ENCODE peak calls at places on chromosomes 6 and 20, in eight cellular contexts. Z, L, N, C, Y, O, J and T are unnamed samples.

GRCh38 chr20:32761831-32762753 is at the start of gene DNMT3B:
- DNase-seq in Z (peak), L (peak), N (no peak), C (peak), Y (peak), O (peak), J (peak), T (no peak)

GRCh38 chr6:96394727-96395126 is 126.9 kb upstream of the UFL1 start:
- DNase-seq in Z (no peak), L (no peak), N (no peak), C (no peak), Y (no peak), O (peak), J (no peak), T (no peak)

GRCh38 chr6:155341130-155341828 is 27.0 kb upstream of the TFB1M start:
- DNase-seq in Z (no peak), L (no peak), N (no peak), C (no peak), Y (no peak), O (peak), J (no peak), T (no peak)

GRCh38 chr20:36467076-36467999 is 74.0 kb upstream of the MYL9 start:
- DNase-seq in Z (no peak), L (peak), N (no peak), C (no peak), Y (peak), O (no peak), J (peak), T (peak)

GRCh38 chr6:163438940-163439335 is 24.4 kb downstream of the QKI start:
- DNase-seq in Z (no peak), L (peak), N (no peak), C (peak), Y (peak), O (peak), J (no peak), T (no peak)

GRCh38 chr20:34516874-34517542 is 786 bp downstream of the DYNLRB1 start:
- DNase-seq in Z (no peak), L (no peak), N (no peak), C (no peak), Y (no peak), O (no peak), J (no peak), T (no peak)

GRCh38 chr6:83853178-83853967 is at the start of gene RIPPLY2:
- DNase-seq in Z (peak), L (peak), N (no peak), C (no peak), Y (no peak), O (no peak), J (no peak), T (peak)

GRCh38 chr6:135002229-135002844 is 52.3 kb downstream of the HBS1L start:
- DNase-seq in Z (no peak), L (no peak), N (no peak), C (no peak), Y (no peak), O (peak), J (no peak), T (no peak)

GRCh38 chr6:88921734-88922133 is 41.7 kb downstream of the RNGTT start:
- DNase-seq in Z (no peak), L (no peak), N (no peak), C (no peak), Y (no peak), O (no peak), J (no peak), T (no peak)

GRCh38 chr6:124799638-124800037 is 162.6 kb upstream of the RNF217 start:
- DNase-seq in Z (no peak), L (no peak), N (no peak), C (no peak), Y (no peak), O (no peak), J (no peak), T (no peak)

GRCh38 chr20:44083220-44083933 is 103.6 kb downstream of the JPH2 start:
- DNase-seq in Z (no peak), L (peak), N (no peak), C (no peak), Y (no peak), O (no peak), J (peak), T (no peak)

GRCh38 chr6:136446579-136447182 is 103.5 kb downstream of the MAP7 start:
- DNase-seq in Z (no peak), L (no peak), N (no peak), C (no peak), Y (no peak), O (no peak), J (no peak), T (no peak)

GRCh38 chr6:36679043-36679821 is 718 bp downstream of the CDKN1A start:
- DNase-seq in Z (peak), L (peak), N (no peak), C (peak), Y (peak), O (peak), J (peak), T (peak)

GRCh38 chr6:16756660-16757270 is 4.5 kb downstream of the ATXN1 start:
- DNase-seq in Z (no peak), L (no peak), N (no peak), C (no peak), Y (no peak), O (no peak), J (no peak), T (no peak)

DNA sequence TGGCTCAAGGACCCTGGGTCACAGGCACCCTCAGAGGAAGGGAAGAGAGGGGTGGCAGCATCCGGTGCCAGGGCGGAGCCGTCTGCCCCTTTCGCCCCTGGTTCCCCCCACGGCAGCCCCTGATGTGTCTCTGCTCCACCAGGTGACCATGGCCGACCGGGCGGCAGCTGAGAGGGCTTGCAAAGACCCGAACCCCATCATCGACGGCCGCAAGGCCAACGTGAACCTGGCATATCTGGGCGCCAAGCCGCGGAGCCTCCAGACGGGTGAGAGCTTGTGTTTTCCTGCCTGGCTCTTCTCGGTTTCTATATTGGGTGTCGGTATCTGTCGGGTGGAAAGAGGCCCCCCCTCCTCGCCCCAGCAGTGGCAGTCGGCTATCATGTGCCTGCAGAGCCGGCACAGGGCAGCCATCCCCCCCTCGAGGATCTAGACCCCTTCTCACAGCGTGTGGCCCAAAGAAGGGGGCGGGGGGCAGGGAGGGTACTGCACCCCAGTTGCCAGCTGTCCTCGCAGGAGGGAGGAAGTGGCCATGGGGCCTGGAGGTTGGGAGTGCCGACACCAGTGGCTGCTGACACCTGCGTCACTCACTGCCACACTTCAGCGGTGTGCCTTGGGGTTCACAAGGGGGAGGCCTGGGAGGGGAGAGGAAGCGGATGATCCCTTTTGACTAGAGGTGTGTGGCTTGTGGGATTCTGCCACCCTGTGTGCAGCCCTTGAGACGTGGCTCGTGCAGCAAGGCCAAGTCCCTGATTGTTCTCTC is 1.5 kb downstream of the RBM38 start:
- DNase-seq in Z (peak), L (peak), N (no peak), C (no peak), Y (no peak), O (no peak), J (no peak), T (no peak)
- TF ChIP-seq POLR2A in Z (no peak), L (peak), N (peak), C (no peak), Y (no peak), O (no peak), J (no peak), T (no peak)

DNA sequence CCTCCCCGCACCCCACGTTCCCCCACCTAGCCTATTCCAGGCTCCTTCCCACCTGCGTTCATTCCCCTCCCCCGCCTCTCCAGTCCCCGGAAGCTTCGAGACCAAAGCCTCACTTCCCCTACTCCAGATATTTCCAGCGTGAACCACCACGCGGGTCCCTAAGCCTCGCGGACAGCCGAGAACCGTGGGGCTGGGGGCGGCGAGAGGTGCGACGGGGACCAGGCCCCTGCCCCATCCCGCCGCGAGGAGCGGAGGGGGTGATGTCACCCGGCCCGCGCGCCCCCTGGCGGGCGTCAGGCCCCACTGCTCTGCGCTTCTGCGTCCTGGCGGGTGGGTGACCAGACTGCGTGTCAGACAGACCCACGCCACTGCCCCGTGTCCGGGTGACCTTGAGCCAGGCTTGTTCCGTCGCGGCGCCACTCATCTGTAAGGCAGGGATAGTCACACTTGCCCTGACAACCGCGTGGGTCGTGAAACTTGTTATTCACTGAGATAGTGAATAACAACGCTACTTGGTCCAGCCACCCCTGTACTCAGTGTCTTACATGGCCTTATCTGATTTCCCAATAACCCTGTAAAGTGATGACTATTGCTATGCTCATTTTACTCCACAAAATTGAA is 9.0 kb upstream of the HSP90AB1 start:
- DNase-seq in Z (peak), L (peak), N (no peak), C (peak), Y (peak), O (peak), J (peak), T (no peak)
- TF ChIP-seq POLR2A in Z (no peak), L (peak), N (peak), C (peak), Y (peak), O (no peak), J (no peak), T (peak)

DNA sequence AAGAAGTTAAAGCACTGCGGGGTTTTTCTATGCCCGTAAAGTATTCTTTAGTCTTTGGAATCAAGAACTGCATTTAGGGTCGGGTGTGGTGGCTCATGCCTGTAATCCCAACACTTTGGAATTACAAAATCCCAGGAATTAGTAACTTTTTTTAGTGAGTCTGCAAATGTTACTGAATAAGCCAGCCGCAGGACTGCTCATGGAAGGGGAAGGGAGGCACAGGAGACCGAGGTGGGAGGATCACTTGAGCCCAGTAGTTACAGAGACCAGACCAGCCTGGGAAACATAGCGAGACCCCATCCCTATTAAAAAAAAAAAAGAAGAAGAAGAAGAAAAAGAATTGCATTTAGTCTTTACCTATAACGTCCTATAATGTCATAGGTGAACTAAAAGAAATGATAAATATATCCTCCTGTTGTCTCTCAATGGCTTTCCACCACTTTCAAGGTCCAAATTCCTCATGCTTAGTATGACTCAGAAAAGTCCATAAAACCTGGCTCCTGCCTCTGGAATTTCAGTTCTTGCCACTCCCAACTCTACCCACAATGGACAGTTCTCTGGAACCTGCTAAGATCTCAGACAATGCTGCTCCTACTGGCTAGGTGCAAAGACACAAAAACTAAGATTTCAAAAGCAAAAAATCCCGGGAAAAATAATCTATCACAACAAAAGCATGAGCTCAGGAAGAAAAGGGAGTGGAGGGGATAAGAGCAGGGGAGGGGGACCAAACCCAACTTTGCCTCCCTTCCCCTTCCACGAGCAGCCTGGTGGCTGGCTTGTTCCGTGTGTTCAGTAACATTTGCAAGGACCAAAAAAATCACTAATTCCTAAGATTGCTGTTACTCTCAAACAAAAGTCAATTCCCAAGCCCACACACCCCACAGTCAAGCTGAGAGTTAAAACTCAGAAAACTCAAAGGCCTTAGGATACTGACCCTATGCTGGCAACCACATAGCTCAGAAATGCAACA is 39.0 kb downstream of the B4GALT5 start:
- DNase-seq in Z (no peak), L (no peak), N (no peak), C (no peak), Y (no peak), O (peak), J (peak), T (no peak)
- TF ChIP-seq POLR2A in Z (no peak), L (no peak), N (no peak), C (no peak), Y (no peak), O (peak), J (no peak), T (no peak)

GRCh38 chr20:63950701-63951397 is 5.4 kb downstream of the UCKL1 start:
- DNase-seq in Z (peak), L (peak), N (no peak), C (no peak), Y (no peak), O (no peak), J (no peak), T (no peak)

GRCh38 chr20:63945921-63946920 is 10.0 kb downstream of the UCKL1 start:
- DNase-seq in Z (peak), L (peak), N (no peak), C (no peak), Y (no peak), O (no peak), J (no peak), T (no peak)

GRCh38 chr20:63945031-63945658 is 11.1 kb downstream of the UCKL1 start:
- DNase-seq in Z (peak), L (peak), N (no peak), C (no peak), Y (no peak), O (no peak), J (no peak), T (no peak)

GRCh38 chr20:63946986-63947637 is 9.1 kb downstream of the UCKL1 start:
- DNase-seq in Z (peak), L (peak), N (no peak), C (no peak), Y (no peak), O (no peak), J (no peak), T (no peak)

GRCh38 chr20:63947638-63948456 is 8.4 kb downstream of the UCKL1 start:
- DNase-seq in Z (peak), L (peak), N (no peak), C (no peak), Y (no peak), O (no peak), J (no peak), T (no peak)
- TF ChIP-seq POLR2A in Z (no peak), L (no peak), N (no peak), C (no peak), Y (no peak), O (no peak), J (no peak), T (no peak)

DNA sequence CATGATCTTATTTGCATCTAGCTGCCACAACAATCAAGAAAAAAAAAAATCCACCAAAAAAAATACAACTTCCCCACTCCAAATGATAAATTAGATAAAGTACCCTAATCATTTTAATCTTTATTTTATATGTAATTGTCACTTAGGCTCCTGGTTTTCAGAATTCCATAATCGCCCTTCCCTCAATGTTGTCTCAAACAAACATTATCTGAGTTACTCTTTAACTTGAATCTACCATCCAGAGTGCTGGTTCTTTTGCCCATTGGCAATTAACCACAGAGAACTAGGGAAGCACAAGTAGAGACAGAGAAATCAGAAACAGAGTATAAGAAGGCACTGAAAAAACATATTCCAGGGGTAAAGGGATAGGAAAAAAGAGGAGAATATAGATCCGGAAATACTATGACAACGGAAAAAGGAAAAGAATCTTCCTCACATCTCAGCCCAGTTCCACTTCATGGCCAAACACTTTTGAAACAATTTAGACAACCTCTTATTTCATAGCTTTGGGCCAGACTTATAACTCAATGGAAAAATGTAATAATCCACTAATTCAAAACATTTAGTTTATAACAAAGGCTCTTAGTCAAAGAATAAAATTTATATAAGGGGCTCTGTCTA is 861 bp upstream of the NHSL1 start:
- DNase-seq in Z (no peak), L (no peak), N (no peak), C (no peak), Y (no peak), O (peak), J (no peak), T (no peak)
- TF ChIP-seq POLR2A in Z (no peak), L (no peak), N (no peak), C (no peak), Y (no peak), O (peak), J (no peak), T (no peak)

GRCh38 chr20:62118113-62119043 is 3.9 kb upstream of the LSM14B start:
- DNase-seq in Z (no peak), L (no peak), N (no peak), C (no peak), Y (no peak), O (no peak), J (no peak), T (no peak)

GRCh38 chr20:62119101-62119500 is 3.2 kb upstream of the LSM14B start:
- DNase-seq in Z (no peak), L (no peak), N (no peak), C (no peak), Y (no peak), O (no peak), J (no peak), T (no peak)

GRCh38 chr20:62117362-62117646 is 5.0 kb upstream of the LSM14B start:
- DNase-seq in Z (no peak), L (no peak), N (no peak), C (no peak), Y (no peak), O (no peak), J (no peak), T (no peak)

GRCh38 chr20:62116558-62117361 is 5.5 kb upstream of the LSM14B start:
- DNase-seq in Z (peak), L (no peak), N (no peak), C (no peak), Y (no peak), O (no peak), J (no peak), T (no peak)

GRCh38 chr20:62117658-62118057 is 4.6 kb upstream of the LSM14B start:
- DNase-seq in Z (peak), L (peak), N (no peak), C (no peak), Y (no peak), O (no peak), J (no peak), T (no peak)
- TF ChIP-seq POLR2A in Z (no peak), L (no peak), N (no peak), C (no peak), Y (no peak), O (no peak), J (no peak), T (no peak)

GRCh38 chr20:61419501-61419900 is 167.4 kb downstream of the CDH4 start:
- DNase-seq in Z (no peak), L (no peak), N (no peak), C (no peak), Y (no peak), O (no peak), J (no peak), T (no peak)

GRCh38 chr20:61420056-61420455 is 168.0 kb downstream of the CDH4 start:
- DNase-seq in Z (no peak), L (no peak), N (no peak), C (no peak), Y (no peak), O (no peak), J (no peak), T (no peak)

GRCh38 chr20:61416546-61416945 is 164.5 kb downstream of the CDH4 start:
- DNase-seq in Z (no peak), L (no peak), N (no peak), C (no peak), Y (no peak), O (no peak), J (no peak), T (no peak)

GRCh38 chr20:61419010-61419409 is 166.9 kb downstream of the CDH4 start:
- DNase-seq in Z (no peak), L (no peak), N (no peak), C (no peak), Y (no peak), O (no peak), J (no peak), T (no peak)

GRCh38 chr20:61417221-61417941 is 165.3 kb downstream of the CDH4 start:
- DNase-seq in Z (no peak), L (no peak), N (no peak), C (no peak), Y (no peak), O (no peak), J (no peak), T (no peak)
- TF ChIP-seq POLR2A in Z (no peak), L (no peak), N (no peak), C (no peak), Y (no peak), O (no peak), J (no peak), T (no peak)

GRCh38 chr6:26383624-26384417 is 913 bp downstream of the BTN2A2 start:
- DNase-seq in Z (no peak), L (no peak), N (no peak), C (no peak), Y (no peak), O (no peak), J (no peak), T (no peak)
- TF ChIP-seq POLR2A in Z (no peak), L (no peak), N (no peak), C (no peak), Y (no peak), O (no peak), J (no peak), T (no peak)

GRCh38 chr6:28124350-28124970 is at the start of gene ZSCAN16:
- DNase-seq in Z (peak), L (peak), N (no peak), C (peak), Y (peak), O (peak), J (peak), T (peak)
- TF ChIP-seq POLR2A in Z (no peak), L (no peak), N (peak), C (no peak), Y (no peak), O (peak), J (peak), T (peak)